ENCODE peak calls at places on chromosomes 5 and 9, in eight cellular contexts. C is anterior cingulate cortex; O is HCT116; F is activated naive CD4-positive, alpha-beta T cell; K is testis; E is GM12865; H is HEK293T; Y is stimulated activated CD4-positive, alpha-beta T cell treated with anti-CD3 and anti-CD28 coated beads, TNF-alpha, amount 100 ng/mL, for 4 hours. V is an unnamed sample.

GRCh38 chr9:71944754-71945409 is 33.4 kb downstream of the C9orf85 start:
- DNase-seq in C (no peak), O (peak; percentile 18), F (no peak), K (no peak), E (no peak), H (no peak), Y (no peak), V (no peak)

GRCh38 chr5:100623719-100624118 is 88.5 kb downstream of the FAM174A start:
- DNase-seq in C (no peak), O (no peak), F (no peak), K (no peak), E (peak; percentile 53), H (no peak), Y (no peak), V (no peak)

GRCh38 chr5:159359408-159359807 is 29.1 kb upstream of the IL12B start:
- DNase-seq in C (no peak), O (no peak), F (no peak), K (no peak), E (no peak), H (no peak), Y (no peak), V (no peak)

GRCh38 chr5:65727491-65728156 is 5.6 kb downstream of the NLN start:
- DNase-seq in C (no peak), O (no peak), F (no peak), K (no peak), E (peak; percentile 20), H (no peak), Y (no peak), V (no peak)

GRCh38 chr9:98099898-98100297 is 19.1 kb downstream of the TRIM14 start:
- DNase-seq in C (no peak), O (no peak), F (no peak), K (no peak), E (peak; percentile 49), H (no peak), Y (no peak), V (no peak)

GRCh38 chr5:6567835-6568234 is 65.0 kb downstream of the NSUN2 start:
- DNase-seq in C (no peak), O (no peak), F (no peak), K (no peak), E (no peak), H (no peak), Y (no peak), V (no peak)

GRCh38 chr9:114560956-114561355 is 26.6 kb upstream of the ATP6V1G1 start:
- DNase-seq in C (no peak), O (no peak), F (no peak), K (no peak), E (no peak), H (no peak), Y (no peak), V (no peak)

GRCh38 chr5:90957906-90958305 is 399.3 kb downstream of the ADGRV1 start:
- DNase-seq in C (no peak), O (no peak), F (no peak), K (no peak), E (no peak), H (no peak), Y (no peak), V (no peak)

GRCh38 chr5:126805108-126805507 is 28.2 kb downstream of the LMNB1 start:
- DNase-seq in C (no peak), O (no peak), F (no peak), K (no peak), E (no peak), H (no peak), Y (no peak), V (no peak)

GRCh38 chr5:177610131-177610769 is 10.3 kb downstream of the B4GALT7 start:
- DNase-seq in C (no peak), O (no peak), F (no peak), K (peak; percentile 53), E (no peak), H (no peak), Y (no peak), V (no peak)

GRCh38 chr9:137163101-137163661 is 6.7 kb downstream of the LRRC26 start:
- DNase-seq in C (no peak), O (peak; percentile 57), F (no peak), K (no peak), E (peak; percentile 30), H (no peak), Y (no peak), V (no peak)

GRCh38 chr9:91896513-91897121 is 53.4 kb downstream of the ROR2 start:
- DNase-seq in C (no peak), O (no peak), F (no peak), K (no peak), E (no peak), H (peak; percentile 41), Y (no peak), V (no peak)

GRCh38 chr9:36882117-36882465 is 152.0 kb downstream of the PAX5 start:
- DNase-seq in C (no peak), O (no peak), F (no peak), K (no peak), E (no peak), H (no peak), Y (no peak), V (no peak)

GRCh38 chr5:83387041-83387440 is 84.5 kb upstream of the VCAN start:
- DNase-seq in C (no peak), O (no peak), F (no peak), K (no peak), E (no peak), H (no peak), Y (no peak), V (no peak)

GRCh38 chr5:83107692-83108410 is 30.5 kb downstream of the XRCC4 start:
- DNase-seq in C (no peak), O (no peak), F (no peak), K (no peak), E (no peak), H (no peak), Y (no peak), V (no peak)

GRCh38 chr5:6448622-6449464 is at the start of gene UBE2QL1:
- DNase-seq in C (no peak), O (no peak), F (no peak), K (peak; percentile 26), E (peak; percentile 50), H (peak; percentile 30), Y (no peak), V (no peak)

GRCh38 chr5:142280066-142281011 is 44.5 kb downstream of the SPRY4 start:
- DNase-seq in C (no peak), O (no peak), F (no peak), K (no peak), E (no peak), H (peak; percentile 55), Y (no peak), V (peak; percentile 67)

GRCh38 chr5:129899454-129899853 is 4.8 kb upstream of the CHSY3 start:
- DNase-seq in C (no peak), O (no peak), F (no peak), K (no peak), E (no peak), H (no peak), Y (no peak), V (no peak)

GRCh38 chr5:138989720-138990119 is 114.6 kb upstream of the LRRTM2 start:
- DNase-seq in C (no peak), O (no peak), F (no peak), K (no peak), E (no peak), H (no peak), Y (no peak), V (no peak)

GRCh38 chr9:93205896-93206575 is 22.1 kb downstream of the WNK2 start:
- DNase-seq in C (no peak), O (no peak), F (no peak), K (no peak), E (no peak), H (no peak), Y (no peak), V (no peak)

GRCh38 chr5:17412760-17413671 is 85.0 kb upstream of the TAF11L2 start:
- DNase-seq in C (no peak), O (no peak), F (no peak), K (no peak), E (no peak), H (no peak), Y (no peak), V (no peak)

GRCh38 chr9:128787583-128788156 is 617 bp downstream of the TBC1D13 start:
- DNase-seq in C (no peak), O (no peak), F (no peak), K (peak; percentile 39), E (no peak), H (no peak), Y (no peak), V (no peak)

GRCh38 chr5:37836173-37837100 is 3.4 kb downstream of the GDNF start:
- DNase-seq in C (no peak), O (no peak), F (no peak), K (no peak), E (no peak), H (no peak), Y (no peak), V (no peak)

GRCh38 chr5:143594913-143595818 is 191.7 kb upstream of the NR3C1 start:
- DNase-seq in C (no peak), O (peak; percentile 12), F (no peak), K (no peak), E (peak; percentile 63), H (no peak), Y (no peak), V (no peak)

GRCh38 chr5:32144637-32145207 is 29.4 kb downstream of the GOLPH3 start:
- DNase-seq in C (no peak), O (no peak), F (no peak), K (no peak), E (no peak), H (no peak), Y (no peak), V (no peak)

GRCh38 chr5:117590944-117591343 is 1016.3 kb upstream of the SEMA6A start:
- DNase-seq in C (no peak), O (peak; percentile 15), F (no peak), K (no peak), E (peak; percentile 26), H (peak; percentile 17), Y (no peak), V (no peak)

GRCh38 chr5:131252824-131253171 is 11.1 kb upstream of the CDC42SE2 start:
- DNase-seq in C (no peak), O (no peak), F (peak; percentile 31), K (peak; percentile 55), E (peak; percentile 94), H (no peak), Y (no peak), V (no peak)

GRCh38 chr9:18442629-18443491 is 31.1 kb upstream of the ADAMTSL1 start:
- DNase-seq in C (peak; percentile 13), O (peak; percentile 43), F (peak; percentile 3), K (peak; percentile 85), E (peak; percentile 83), H (peak; percentile 88), Y (no peak), V (peak; percentile 67)

GRCh38 chr5:88663793-88664216 is 219.2 kb downstream of the MEF2C start:
- DNase-seq in C (no peak), O (no peak), F (no peak), K (no peak), E (no peak), H (no peak), Y (no peak), V (no peak)

GRCh38 chr9:134759001-134759607 is 117.5 kb downstream of the COL5A1 start:
- DNase-seq in C (no peak), O (no peak), F (no peak), K (no peak), E (no peak), H (no peak), Y (no peak), V (no peak)

GRCh38 chr9:30519756-30520155 is 1864.7 kb upstream of the ACO1 start:
- DNase-seq in C (no peak), O (no peak), F (no peak), K (no peak), E (no peak), H (no peak), Y (no peak), V (no peak)